ENCODE peak calls at places on chromosomes 2 and 18, in nine cellular contexts. One of them, this sample, is unnamed.

GRCh38 chr2:36562973-36563532 is 34.9 kb downstream of the FEZ2 start:
- DNase-seq in HEK293T: no peak
- DNase-seq in CD8-positive, alpha-beta memory T cell: no peak
- DNase-seq in endothelial cell of umbilical vein: peak; percentile 61
- DNase-seq in stimulated activated naive CD4-positive, alpha-beta T cell treated with Interleukin-2 at 50 U/mL for 16 hours: no peak
- DNase-seq in T follicular helper cell: no peak
- DNase-seq in hepatic stellate cell: no peak
- DNase-seq in NCI-H2227 treated with DMSO at 0.1 percent for 48 hours: no peak
- DNase-seq in NCI-H446: no peak
- DNase-seq in this sample: no peak

GRCh38 chr18:23515911-23516546 is 12.7 kb downstream of the RMC1 start:
- DNase-seq in HEK293T: peak; percentile 88
- DNase-seq in CD8-positive, alpha-beta memory T cell: peak; percentile 82
- DNase-seq in endothelial cell of umbilical vein: peak; percentile 71
- DNase-seq in stimulated activated naive CD4-positive, alpha-beta T cell treated with Interleukin-2 at 50 U/mL for 16 hours: peak; percentile 62
- DNase-seq in T follicular helper cell: peak; percentile 65
- DNase-seq in hepatic stellate cell: peak; percentile 70
- DNase-seq in NCI-H2227 treated with DMSO at 0.1 percent for 48 hours: peak; percentile 85
- DNase-seq in NCI-H446: peak; percentile 82
- DNase-seq in this sample: peak; percentile 67

GRCh38 chr2:71510196-71510807 is 56.9 kb downstream of the DYSF start:
- DNase-seq in HEK293T: peak; percentile 84
- DNase-seq in CD8-positive, alpha-beta memory T cell: peak; percentile 77
- DNase-seq in endothelial cell of umbilical vein: peak; percentile 63
- DNase-seq in stimulated activated naive CD4-positive, alpha-beta T cell treated with Interleukin-2 at 50 U/mL for 16 hours: peak; percentile 67
- DNase-seq in T follicular helper cell: peak; percentile 58
- DNase-seq in hepatic stellate cell: peak; percentile 83
- DNase-seq in NCI-H2227 treated with DMSO at 0.1 percent for 48 hours: peak; percentile 54
- DNase-seq in NCI-H446: peak; percentile 57
- DNase-seq in this sample: peak; percentile 15

GRCh38 chr18:63553117-63553516 is 10.9 kb downstream of the SERPINB12 start:
- DNase-seq in HEK293T: no peak
- DNase-seq in CD8-positive, alpha-beta memory T cell: no peak
- DNase-seq in endothelial cell of umbilical vein: no peak
- DNase-seq in stimulated activated naive CD4-positive, alpha-beta T cell treated with Interleukin-2 at 50 U/mL for 16 hours: no peak
- DNase-seq in T follicular helper cell: no peak
- DNase-seq in hepatic stellate cell: peak; percentile 26
- DNase-seq in NCI-H2227 treated with DMSO at 0.1 percent for 48 hours: no peak
- DNase-seq in NCI-H446: no peak
- DNase-seq in this sample: peak; percentile 17

GRCh38 chr2:241636182-241636982 is 576 bp downstream of the THAP4 start:
- DNase-seq in HEK293T: peak; percentile 39
- DNase-seq in CD8-positive, alpha-beta memory T cell: no peak
- DNase-seq in endothelial cell of umbilical vein: peak; percentile 57
- DNase-seq in stimulated activated naive CD4-positive, alpha-beta T cell treated with Interleukin-2 at 50 U/mL for 16 hours: peak; percentile 23
- DNase-seq in T follicular helper cell: no peak
- DNase-seq in hepatic stellate cell: peak; percentile 61
- DNase-seq in NCI-H2227 treated with DMSO at 0.1 percent for 48 hours: no peak
- DNase-seq in NCI-H446: peak; percentile 48
- DNase-seq in this sample: no peak

GRCh38 chr18:54939375-54939917 is 19.8 kb downstream of the CCDC68 start:
- DNase-seq in HEK293T: no peak
- DNase-seq in CD8-positive, alpha-beta memory T cell: no peak
- DNase-seq in endothelial cell of umbilical vein: no peak
- DNase-seq in stimulated activated naive CD4-positive, alpha-beta T cell treated with Interleukin-2 at 50 U/mL for 16 hours: no peak
- DNase-seq in T follicular helper cell: no peak
- DNase-seq in hepatic stellate cell: no peak
- DNase-seq in NCI-H2227 treated with DMSO at 0.1 percent for 48 hours: no peak
- DNase-seq in NCI-H446: no peak
- DNase-seq in this sample: no peak

GRCh38 chr2:194166818-194167217 is 1490.2 kb upstream of the SLC39A10 start:
- DNase-seq in HEK293T: peak; percentile 8
- DNase-seq in CD8-positive, alpha-beta memory T cell: no peak
- DNase-seq in endothelial cell of umbilical vein: peak; percentile 6
- DNase-seq in stimulated activated naive CD4-positive, alpha-beta T cell treated with Interleukin-2 at 50 U/mL for 16 hours: no peak
- DNase-seq in T follicular helper cell: no peak
- DNase-seq in hepatic stellate cell: no peak
- DNase-seq in NCI-H2227 treated with DMSO at 0.1 percent for 48 hours: peak; percentile 61
- DNase-seq in NCI-H446: peak; percentile 49
- DNase-seq in this sample: no peak

GRCh38 chr2:43754180-43754579 is 19.7 kb upstream of the DYNC2LI1 start:
- DNase-seq in HEK293T: no peak
- DNase-seq in CD8-positive, alpha-beta memory T cell: no peak
- DNase-seq in endothelial cell of umbilical vein: no peak
- DNase-seq in stimulated activated naive CD4-positive, alpha-beta T cell treated with Interleukin-2 at 50 U/mL for 16 hours: no peak
- DNase-seq in T follicular helper cell: no peak
- DNase-seq in hepatic stellate cell: no peak
- DNase-seq in NCI-H2227 treated with DMSO at 0.1 percent for 48 hours: no peak
- DNase-seq in NCI-H446: no peak
- DNase-seq in this sample: no peak

GRCh38 chr2:196143641-196144236 is 27.6 kb downstream of the STK17B start:
- DNase-seq in HEK293T: no peak
- DNase-seq in CD8-positive, alpha-beta memory T cell: no peak
- DNase-seq in endothelial cell of umbilical vein: no peak
- DNase-seq in stimulated activated naive CD4-positive, alpha-beta T cell treated with Interleukin-2 at 50 U/mL for 16 hours: peak; percentile 12
- DNase-seq in T follicular helper cell: no peak
- DNase-seq in hepatic stellate cell: no peak
- DNase-seq in NCI-H2227 treated with DMSO at 0.1 percent for 48 hours: no peak
- DNase-seq in NCI-H446: no peak
- DNase-seq in this sample: no peak

GRCh38 chr2:105787376-105788318 is 42.9 kb downstream of the NCK2 start:
- DNase-seq in HEK293T: peak; percentile 24
- DNase-seq in CD8-positive, alpha-beta memory T cell: peak; percentile 83
- DNase-seq in endothelial cell of umbilical vein: no peak
- DNase-seq in stimulated activated naive CD4-positive, alpha-beta T cell treated with Interleukin-2 at 50 U/mL for 16 hours: peak; percentile 65
- DNase-seq in T follicular helper cell: no peak
- DNase-seq in hepatic stellate cell: no peak
- DNase-seq in NCI-H2227 treated with DMSO at 0.1 percent for 48 hours: no peak
- DNase-seq in NCI-H446: no peak
- DNase-seq in this sample: no peak

GRCh38 chr2:39375917-39376316 is 61.2 kb downstream of the MAP4K3 start:
- DNase-seq in HEK293T: no peak
- DNase-seq in CD8-positive, alpha-beta memory T cell: no peak
- DNase-seq in endothelial cell of umbilical vein: no peak
- DNase-seq in stimulated activated naive CD4-positive, alpha-beta T cell treated with Interleukin-2 at 50 U/mL for 16 hours: no peak
- DNase-seq in T follicular helper cell: no peak
- DNase-seq in hepatic stellate cell: no peak
- DNase-seq in NCI-H2227 treated with DMSO at 0.1 percent for 48 hours: no peak
- DNase-seq in NCI-H446: no peak
- DNase-seq in this sample: no peak

GRCh38 chr2:229835601-229836283 is 86.1 kb downstream of the TRIP12 start:
- DNase-seq in HEK293T: no peak
- DNase-seq in CD8-positive, alpha-beta memory T cell: no peak
- DNase-seq in endothelial cell of umbilical vein: no peak
- DNase-seq in stimulated activated naive CD4-positive, alpha-beta T cell treated with Interleukin-2 at 50 U/mL for 16 hours: no peak
- DNase-seq in T follicular helper cell: no peak
- DNase-seq in hepatic stellate cell: peak; percentile 20
- DNase-seq in NCI-H2227 treated with DMSO at 0.1 percent for 48 hours: no peak
- DNase-seq in NCI-H446: no peak
- DNase-seq in this sample: no peak

GRCh38 chr2:73089270-73090030 is 17.9 kb upstream of the SFXN5 start:
- DNase-seq in HEK293T: no peak
- DNase-seq in CD8-positive, alpha-beta memory T cell: no peak
- DNase-seq in endothelial cell of umbilical vein: peak; percentile 73
- DNase-seq in stimulated activated naive CD4-positive, alpha-beta T cell treated with Interleukin-2 at 50 U/mL for 16 hours: no peak
- DNase-seq in T follicular helper cell: no peak
- DNase-seq in hepatic stellate cell: peak; percentile 99
- DNase-seq in NCI-H2227 treated with DMSO at 0.1 percent for 48 hours: no peak
- DNase-seq in NCI-H446: no peak
- DNase-seq in this sample: peak; percentile 75

GRCh38 chr2:30195011-30195410 is 36.3 kb upstream of the LBH start:
- DNase-seq in HEK293T: no peak
- DNase-seq in CD8-positive, alpha-beta memory T cell: no peak
- DNase-seq in endothelial cell of umbilical vein: no peak
- DNase-seq in stimulated activated naive CD4-positive, alpha-beta T cell treated with Interleukin-2 at 50 U/mL for 16 hours: no peak
- DNase-seq in T follicular helper cell: no peak
- DNase-seq in hepatic stellate cell: no peak
- DNase-seq in NCI-H2227 treated with DMSO at 0.1 percent for 48 hours: no peak
- DNase-seq in NCI-H446: no peak
- DNase-seq in this sample: no peak

GRCh38 chr2:134261398-134262131 is 7.7 kb downstream of the MGAT5 start:
- DNase-seq in HEK293T: no peak
- DNase-seq in CD8-positive, alpha-beta memory T cell: no peak
- DNase-seq in endothelial cell of umbilical vein: peak; percentile 72
- DNase-seq in stimulated activated naive CD4-positive, alpha-beta T cell treated with Interleukin-2 at 50 U/mL for 16 hours: no peak
- DNase-seq in T follicular helper cell: no peak
- DNase-seq in hepatic stellate cell: no peak
- DNase-seq in NCI-H2227 treated with DMSO at 0.1 percent for 48 hours: no peak
- DNase-seq in NCI-H446: no peak
- DNase-seq in this sample: no peak

GRCh38 chr2:197573608-197574007 is 57.7 kb downstream of the MOB4 start:
- DNase-seq in HEK293T: no peak
- DNase-seq in CD8-positive, alpha-beta memory T cell: no peak
- DNase-seq in endothelial cell of umbilical vein: no peak
- DNase-seq in stimulated activated naive CD4-positive, alpha-beta T cell treated with Interleukin-2 at 50 U/mL for 16 hours: no peak
- DNase-seq in T follicular helper cell: no peak
- DNase-seq in hepatic stellate cell: no peak
- DNase-seq in NCI-H2227 treated with DMSO at 0.1 percent for 48 hours: no peak
- DNase-seq in NCI-H446: no peak
- DNase-seq in this sample: no peak

GRCh38 chr2:195543902-195544894 is 112.8 kb upstream of the SLC39A10 start:
- DNase-seq in HEK293T: no peak
- DNase-seq in CD8-positive, alpha-beta memory T cell: no peak
- DNase-seq in endothelial cell of umbilical vein: peak; percentile 69
- DNase-seq in stimulated activated naive CD4-positive, alpha-beta T cell treated with Interleukin-2 at 50 U/mL for 16 hours: peak; percentile 12
- DNase-seq in T follicular helper cell: no peak
- DNase-seq in hepatic stellate cell: peak; percentile 36
- DNase-seq in NCI-H2227 treated with DMSO at 0.1 percent for 48 hours: no peak
- DNase-seq in NCI-H446: no peak
- DNase-seq in this sample: no peak

GRCh38 chr18:31294199-31294747 is 23.7 kb upstream of the DSG1 start:
- DNase-seq in HEK293T: no peak
- DNase-seq in CD8-positive, alpha-beta memory T cell: no peak
- DNase-seq in endothelial cell of umbilical vein: no peak
- DNase-seq in stimulated activated naive CD4-positive, alpha-beta T cell treated with Interleukin-2 at 50 U/mL for 16 hours: no peak
- DNase-seq in T follicular helper cell: no peak
- DNase-seq in hepatic stellate cell: no peak
- DNase-seq in NCI-H2227 treated with DMSO at 0.1 percent for 48 hours: no peak
- DNase-seq in NCI-H446: no peak
- DNase-seq in this sample: no peak

GRCh38 chr18:51731070-51731469 is 533.6 kb upstream of the MEX3C start:
- DNase-seq in HEK293T: no peak
- DNase-seq in CD8-positive, alpha-beta memory T cell: no peak
- DNase-seq in endothelial cell of umbilical vein: no peak
- DNase-seq in stimulated activated naive CD4-positive, alpha-beta T cell treated with Interleukin-2 at 50 U/mL for 16 hours: no peak
- DNase-seq in T follicular helper cell: no peak
- DNase-seq in hepatic stellate cell: no peak
- DNase-seq in NCI-H2227 treated with DMSO at 0.1 percent for 48 hours: no peak
- DNase-seq in NCI-H446: no peak
- DNase-seq in this sample: no peak

GRCh38 chr2:127226132-127226519 is 6.0 kb upstream of the CYP27C1 start:
- DNase-seq in HEK293T: no peak
- DNase-seq in CD8-positive, alpha-beta memory T cell: no peak
- DNase-seq in endothelial cell of umbilical vein: no peak
- DNase-seq in stimulated activated naive CD4-positive, alpha-beta T cell treated with Interleukin-2 at 50 U/mL for 16 hours: no peak
- DNase-seq in T follicular helper cell: no peak
- DNase-seq in hepatic stellate cell: no peak
- DNase-seq in NCI-H2227 treated with DMSO at 0.1 percent for 48 hours: no peak
- DNase-seq in NCI-H446: no peak
- DNase-seq in this sample: no peak

GRCh38 chr18:32301976-32302743 is 112.3 kb downstream of the MEP1B start:
- DNase-seq in HEK293T: no peak
- DNase-seq in CD8-positive, alpha-beta memory T cell: no peak
- DNase-seq in endothelial cell of umbilical vein: peak; percentile 34
- DNase-seq in stimulated activated naive CD4-positive, alpha-beta T cell treated with Interleukin-2 at 50 U/mL for 16 hours: no peak
- DNase-seq in T follicular helper cell: no peak
- DNase-seq in hepatic stellate cell: peak; percentile 60
- DNase-seq in NCI-H2227 treated with DMSO at 0.1 percent for 48 hours: no peak
- DNase-seq in NCI-H446: no peak
- DNase-seq in this sample: no peak

GRCh38 chr2:216710531-216711282 is 15.4 kb upstream of the IGFBP5 start:
- DNase-seq in HEK293T: no peak
- DNase-seq in CD8-positive, alpha-beta memory T cell: no peak
- DNase-seq in endothelial cell of umbilical vein: no peak
- DNase-seq in stimulated activated naive CD4-positive, alpha-beta T cell treated with Interleukin-2 at 50 U/mL for 16 hours: no peak
- DNase-seq in T follicular helper cell: no peak
- DNase-seq in hepatic stellate cell: peak; percentile 34
- DNase-seq in NCI-H2227 treated with DMSO at 0.1 percent for 48 hours: no peak
- DNase-seq in NCI-H446: no peak
- DNase-seq in this sample: no peak

GRCh38 chr2:120231974-120232635 is 8.9 kb upstream of the TMEM185B start:
- DNase-seq in HEK293T: no peak
- DNase-seq in CD8-positive, alpha-beta memory T cell: peak; percentile 77
- DNase-seq in endothelial cell of umbilical vein: no peak
- DNase-seq in stimulated activated naive CD4-positive, alpha-beta T cell treated with Interleukin-2 at 50 U/mL for 16 hours: peak; percentile 73
- DNase-seq in T follicular helper cell: peak; percentile 46
- DNase-seq in hepatic stellate cell: peak; percentile 57
- DNase-seq in NCI-H2227 treated with DMSO at 0.1 percent for 48 hours: no peak
- DNase-seq in NCI-H446: no peak
- DNase-seq in this sample: no peak

GRCh38 chr2:132998221-132998620 is 328.2 kb upstream of the LYPD1 start:
- DNase-seq in HEK293T: no peak
- DNase-seq in CD8-positive, alpha-beta memory T cell: no peak
- DNase-seq in endothelial cell of umbilical vein: no peak
- DNase-seq in stimulated activated naive CD4-positive, alpha-beta T cell treated with Interleukin-2 at 50 U/mL for 16 hours: no peak
- DNase-seq in T follicular helper cell: no peak
- DNase-seq in hepatic stellate cell: no peak
- DNase-seq in NCI-H2227 treated with DMSO at 0.1 percent for 48 hours: no peak
- DNase-seq in NCI-H446: no peak
- DNase-seq in this sample: no peak